ENCODE peak calls at places on chromosome 19, in four cellular contexts. U is lung, F is PC-3, A is right cardiac atrium. X is an unnamed sample.

GRCh38 chr19:341386-342127 is 3.0 kb downstream of the MIER2 start:
- DNase-seq in U (no peak), F (no peak), A (no peak), X (no peak)

GRCh38 chr19:58440556-58440955 is 603 bp upstream of the ZNF132 start:
- DNase-seq in U (no peak), F (no peak), A (no peak), X (no peak)

GRCh38 chr19:35143231-35143715 is at the start of gene FXYD7:
- DNase-seq in U (no peak), F (no peak), A (peak; percentile 61), X (no peak)

GRCh38 chr19:4922530-4923378 is 13.5 kb downstream of the UHRF1 start:
- DNase-seq in U (no peak), F (no peak), A (no peak), X (no peak)

GRCh38 chr19:16449330-16449961 is 22.3 kb downstream of the EPS15L1 start:
- DNase-seq in U (no peak), F (peak; percentile 6), A (no peak), X (no peak)

GRCh38 chr19:49231804-49232203 is 74.2 kb downstream of the TRPM4 start:
- DNase-seq in U (no peak), F (no peak), A (no peak), X (no peak)

GRCh38 chr19:55836340-55836739 is at the start of gene NLRP4:
- DNase-seq in U (no peak), F (no peak), A (no peak), X (no peak)

GRCh38 chr19:29777916-29778315 is 33.9 kb upstream of the CCNE1 start:
- DNase-seq in U (no peak), F (no peak), A (no peak), X (no peak)

GRCh38 chr19:1076951-1077350 is 10.0 kb downstream of the ARHGAP45 start:
- DNase-seq in U (peak; percentile 73), F (peak; percentile 77), A (peak; percentile 86), X (no peak)

GRCh38 chr19:1062387-1063029 is 4.5 kb upstream of the ARHGAP45 start:
- DNase-seq in U (no peak), F (no peak), A (no peak), X (no peak)

GRCh38 chr19:44111910-44112463 is 1.2 kb upstream of the ZNF225 start:
- DNase-seq in U (no peak), F (no peak), A (no peak), X (peak; percentile 94)

GRCh38 chr19:49151339-49152217 is 3.6 kb downstream of the HRC start:
- DNase-seq in U (peak; percentile 87), F (peak; percentile 95), A (peak; percentile 86), X (no peak)

GRCh38 chr19:13095934-13096890 is 6.4 kb downstream of the LYL1 start:
- DNase-seq in U (no peak), F (peak; percentile 46), A (peak; percentile 76), X (no peak)

GRCh38 chr19:15243236-15243957 is 11.1 kb upstream of the EPHX3 start:
- DNase-seq in U (no peak), F (no peak), A (no peak), X (no peak)

GRCh38 chr19:8334458-8335342 is 8.4 kb downstream of the KANK3 start:
- DNase-seq in U (no peak), F (peak; percentile 87), A (peak; percentile 74), X (no peak)

GRCh38 chr19:55373993-55374757 is 2.5 kb upstream of the TMEM190 start:
- DNase-seq in U (no peak), F (no peak), A (peak; percentile 33), X (no peak)

GRCh38 chr19:44072543-44073401 is 813 bp downstream of the ZNF284 start:
- DNase-seq in U (no peak), F (peak; percentile 1), A (no peak), X (no peak)

GRCh38 chr19:47186337-47187022 is 44.5 kb downstream of the BBC3 start:
- DNase-seq in U (no peak), F (no peak), A (no peak), X (no peak)

GRCh38 chr19:47377208-47377701 is 28.1 kb downstream of the DHX34 start:
- DNase-seq in U (no peak), F (no peak), A (peak; percentile 79), X (no peak)

GRCh38 chr19:55257461-55258411 is 1.1 kb downstream of the PPP6R1 start:
- DNase-seq in U (no peak), F (peak; percentile 71), A (no peak), X (peak; percentile 9)

GRCh38 chr19:57576661-57577060 is 2.0 kb downstream of the ZNF416 start:
- DNase-seq in U (no peak), F (no peak), A (no peak), X (no peak)

GRCh38 chr19:56163097-56163496 is 12.7 kb upstream of the GALP start:
- DNase-seq in U (no peak), F (no peak), A (no peak), X (no peak)

GRCh38 chr19:35565016-35565856 is 1.8 kb upstream of the ATP4A start:
- DNase-seq in U (no peak), F (no peak), A (no peak), X (no peak)

GRCh38 chr19:16111160-16111908 is at the start of gene RAB8A:
- DNase-seq in U (peak; percentile 98), F (peak; percentile 99), A (peak; percentile 99), X (peak; percentile 98)

GRCh38 chr19:48487944-48488343 is 18.8 kb downstream of the CYTH2 start:
- DNase-seq in U (peak; percentile 86), F (peak; percentile 97), A (peak; percentile 80), X (no peak)

GRCh38 chr19:46533085-46534081 is 37.7 kb upstream of the PNMA8B start:
- DNase-seq in U (no peak), F (no peak), A (no peak), X (no peak)

GRCh38 chr19:57620673-57621348 is 6.8 kb downstream of the ZNF134 start:
- DNase-seq in U (no peak), F (no peak), A (no peak), X (no peak)

GRCh38 chr19:13938361-13939027 is at the start of gene PODNL1:
- DNase-seq in U (peak; percentile 44), F (no peak), A (peak; percentile 66), X (peak; percentile 20)

GRCh38 chr19:45152504-45153338 is 8.1 kb downstream of the NKPD1 start:
- DNase-seq in U (no peak), F (no peak), A (peak; percentile 80), X (no peak)

GRCh38 chr19:43809762-43810696 is 7.8 kb upstream of the LYPD5 start:
- DNase-seq in U (no peak), F (peak; percentile 75), A (no peak), X (peak; percentile 25)

GRCh38 chr19:42252365-42253244 is 2.3 kb downstream of the ERF start:
- DNase-seq in U (no peak), F (no peak), A (peak; percentile 83), X (no peak)

GRCh38 chr19:47004012-47004465 is 15.6 kb upstream of the NPAS1 start:
- DNase-seq in U (no peak), F (no peak), A (no peak), X (no peak)

GRCh38 chr19:44600466-44600865 is 12.9 kb upstream of the IGSF23 start:
- DNase-seq in U (no peak), F (no peak), A (no peak), X (no peak)

GRCh38 chr19:56567274-56568120 is at the start of gene ZNF470:
- DNase-seq in U (peak; percentile 96), F (peak; percentile 46), A (peak; percentile 98), X (peak; percentile 92)

GRCh38 chr19:17873661-17874422 is 2.1 kb downstream of the SLC5A5 start:
- DNase-seq in U (no peak), F (peak; percentile 60), A (peak; percentile 68), X (no peak)

GRCh38 chr19:20079487-20079886 is 1.7 kb downstream of the ZNF90 start:
- DNase-seq in U (no peak), F (no peak), A (peak; percentile 49), X (no peak)

GRCh38 chr19:47651132-47651531 is 42.2 kb downstream of the BICRA start:
- DNase-seq in U (no peak), F (no peak), A (peak; percentile 28), X (no peak)

GRCh38 chr19:49019242-49019932 is 2.5 kb upstream of the LHB start:
- DNase-seq in U (peak; percentile 70), F (peak; percentile 55), A (peak; percentile 88), X (peak; percentile 22)

DNA sequence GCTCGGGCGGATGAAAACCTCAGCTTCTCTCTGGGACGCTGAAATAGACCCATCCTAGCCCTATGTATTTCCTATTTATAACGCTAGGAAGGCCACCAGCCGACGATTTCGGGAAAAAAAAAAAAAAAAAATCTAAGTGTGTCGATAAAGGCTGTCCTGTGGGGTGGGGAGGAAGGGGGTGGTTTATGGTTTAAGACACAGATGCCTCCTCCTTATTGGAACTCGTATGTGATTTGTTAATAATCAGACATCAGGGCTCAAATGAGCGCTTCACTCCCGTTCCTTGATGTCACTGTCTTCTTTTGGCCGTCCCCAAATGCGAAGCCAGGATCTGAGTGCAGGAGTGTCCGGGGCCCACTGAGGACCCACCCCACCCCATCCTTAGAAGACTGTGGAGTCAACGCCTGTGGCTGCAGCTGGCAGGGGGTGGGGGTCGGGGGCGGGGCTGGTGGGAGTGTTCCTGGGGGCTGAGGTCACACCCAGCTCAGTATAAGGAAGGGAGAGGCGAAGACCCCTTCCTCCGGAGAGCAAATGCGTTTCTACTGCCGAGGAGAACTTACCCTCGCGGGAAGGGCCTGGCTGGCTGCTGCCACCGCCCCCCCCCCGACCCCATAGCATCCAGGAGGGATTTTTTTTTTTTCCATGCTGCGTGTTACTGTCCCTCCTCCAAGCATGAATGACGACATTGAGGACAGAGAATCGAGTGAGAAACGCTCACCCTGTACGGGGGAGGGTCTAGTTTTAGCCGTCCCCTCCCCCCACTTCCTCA is 971 bp downstream of the ATCAY start:
- DNase-seq in U (no peak), F (no peak), A (no peak), X (no peak)
- H3K27ac ChIP-seq in U (no peak overlapping the region), F (no peak overlapping the region), A (no peak overlapping the region), X (no peak overlapping the region)

GRCh38 chr19:38869836-38870607 is 8.1 kb downstream of the RINL start:
- DNase-seq in U (peak; percentile 82), F (no peak), A (peak; percentile 97), X (peak; percentile 18)
- H3K27ac ChIP-seq in U (peak overlapping the region; percentile 37), F (no peak overlapping the region), A (no peak overlapping the region), X (no peak overlapping the region)

GRCh38 chr19:51798127-51798526 is 3.2 kb downstream of the FPR3 start:
- DNase-seq in U (no peak), F (no peak), A (peak; percentile 53), X (no peak)

GRCh38 chr19:51800849-51801244 is 5.9 kb downstream of the FPR3 start:
- DNase-seq in U (no peak), F (no peak), A (peak; percentile 72), X (no peak)

GRCh38 chr19:51799998-51800848 is 5.3 kb downstream of the FPR3 start:
- DNase-seq in U (peak; percentile 52), F (no peak), A (peak; percentile 97), X (peak; percentile 56)

GRCh38 chr19:51799311-51799997 is 4.5 kb downstream of the FPR3 start:
- DNase-seq in U (peak; percentile 72), F (peak; percentile 98), A (peak; percentile 95), X (peak; percentile 96)

DNA sequence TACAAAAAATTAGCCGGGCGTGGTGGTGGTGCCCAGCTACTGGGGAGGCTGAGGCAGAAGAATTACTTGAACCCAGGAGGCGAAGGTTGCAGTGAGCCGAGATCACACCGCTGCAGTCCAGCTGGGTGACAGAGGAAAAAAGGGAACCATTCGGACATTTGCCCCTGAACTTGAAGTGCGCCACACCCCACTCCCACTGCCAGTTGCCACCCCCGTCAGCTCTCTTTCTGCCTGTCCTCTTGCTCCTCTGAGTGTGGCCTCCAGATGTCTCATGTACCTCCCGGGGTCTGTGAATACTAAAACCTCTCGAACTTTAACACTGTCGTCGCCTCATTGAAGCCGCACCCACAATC is 4.0 kb downstream of the FPR3 start:
- DNase-seq in U (no peak), F (no peak), A (peak; percentile 76), X (no peak)
- H3K27ac ChIP-seq in U (peak overlapping the region; percentile 71), F (no peak overlapping the region), A (peak overlapping the region; percentile 97), X (peak overlapping the region; percentile 14)

GRCh38 chr19:3700242-3701032 is at the start of gene PIP5K1C:
- DNase-seq in U (peak; percentile 91), F (peak; percentile 79), A (peak; percentile 96), X (peak; percentile 75)
- H3K27ac ChIP-seq in U (peak within 1 kb of the TSS; percentile 78), F (no peak within 1 kb of the TSS), A (peak within 1 kb of the TSS; percentile 83), X (peak within 1 kb of the TSS; percentile 68)